ENCODE peak calls at places on chromosomes 13 and 19, in five cellular contexts. H, R, K, I and D are unnamed samples.

GRCh38 chr19:3945838-3946237 is 13.0 kb downstream of the NMRK2 start:
- DNase-seq in I (no peak), R (no peak), K (no peak), H (no peak), D (no peak)

GRCh38 chr13:110471833-110472162 is 89.7 kb downstream of the RAB20 start:
- DNase-seq in I (no peak), K (peak), H (no peak), R (peak), D (no peak)

GRCh38 chr13:79723462-79724116 is 242.6 kb downstream of the NDFIP2 start:
- DNase-seq in R (no peak), K (no peak), H (no peak), I (peak), D (no peak)

GRCh38 chr19:3534375-3535234 is 4.4 kb upstream of the TEKTIP1 start:
- DNase-seq in H (no peak), K (no peak), R (no peak), I (no peak), D (no peak)

GRCh38 chr19:50861496-50862286 is 7.0 kb downstream of the KLK3 start:
- DNase-seq in K (no peak), I (no peak), R (no peak), H (no peak), D (no peak)

GRCh38 chr19:54427586-54427985 is 12.3 kb downstream of the TTYH1 start:
- DNase-seq in H (no peak), I (no peak), K (peak), R (no peak), D (no peak)

GRCh38 chr19:409515-410242 is 732 bp upstream of the C2CD4C start:
- DNase-seq in R (no peak), K (peak), H (no peak), I (no peak), D (peak)

GRCh38 chr19:48290341-48290922 is 20.6 kb downstream of the ZNF114 start:
- DNase-seq in H (peak), R (no peak), K (peak), I (no peak), D (peak)

GRCh38 chr13:26075498-26075897 is 23.7 kb upstream of the SHISA2 start:
- DNase-seq in K (no peak), I (no peak), R (no peak), H (no peak), D (no peak)

GRCh38 chr19:47263169-47263560 is 6.8 kb downstream of the CCDC9 start:
- DNase-seq in I (no peak), R (no peak), K (no peak), H (no peak), D (no peak)

GRCh38 chr13:46386996-46387851 is at the start of gene RUBCNL:
- DNase-seq in R (no peak), H (no peak), K (peak), I (no peak), D (no peak)

GRCh38 chr19:10110972-10111317 is 548 bp upstream of the P2RY11 start:
- DNase-seq in R (no peak), K (no peak), I (no peak), H (no peak), D (no peak)

GRCh38 chr19:10112895-10113591 is 1.6 kb downstream of the P2RY11 start:
- DNase-seq in I (peak), H (no peak), R (no peak), K (peak), D (no peak)

GRCh38 chr19:10111405-10111811 is at the start of gene P2RY11:
- DNase-seq in K (peak), R (peak), I (no peak), H (no peak), D (no peak)

GRCh38 chr19:10113592-10113963 is 2.1 kb downstream of the P2RY11 start:
- DNase-seq in H (no peak), R (no peak), I (no peak), K (peak), D (no peak)

DNA sequence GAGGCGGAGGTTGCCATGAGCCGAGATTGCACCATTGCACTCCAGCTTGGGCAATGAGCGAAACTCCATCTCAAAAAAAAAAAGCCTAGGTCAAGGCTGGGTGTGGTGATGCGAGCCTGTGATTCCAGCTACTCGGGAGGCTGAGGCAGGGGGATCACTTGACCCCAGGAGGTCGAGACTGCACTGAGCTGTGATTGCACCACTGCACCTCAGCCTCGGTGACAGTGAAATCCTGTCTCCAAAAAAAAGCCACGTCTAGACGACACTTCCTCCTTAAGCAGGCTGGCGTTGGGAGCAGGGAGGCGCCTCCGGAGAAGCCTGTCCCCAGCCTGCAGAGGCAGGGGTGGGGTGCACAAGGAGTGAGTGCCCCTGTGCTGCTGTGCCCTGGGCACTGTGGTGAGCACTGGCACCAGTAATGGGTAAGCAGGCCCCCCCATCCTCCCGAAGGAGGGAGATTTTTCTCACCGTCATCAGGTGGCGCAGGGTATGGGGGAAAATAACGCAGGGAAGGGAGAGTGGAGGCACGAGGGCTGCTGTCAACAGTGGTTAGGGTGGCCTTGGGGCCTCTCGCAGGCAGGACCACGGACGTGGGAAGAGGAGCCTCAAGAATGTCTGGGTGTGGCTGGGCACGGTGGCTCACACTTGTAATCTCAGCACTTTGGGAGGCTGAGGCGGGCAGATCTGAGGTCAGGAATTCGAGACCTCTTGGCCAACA is 701 bp downstream of the P2RY11 start:
- DNase-seq in I (no peak), R (no peak), K (peak), H (no peak), D (no peak)
- TF ChIP-seq KDM1A in I (no peak), R (no peak), K (no peak), H (no peak), D (no peak)

GRCh38 chr13:63696055-63696454 is 2280.4 kb upstream of the PCDH20 start:
- DNase-seq in R (no peak), I (no peak), H (no peak), K (no peak), D (no peak)

GRCh38 chr13:63684822-63685221 is 2269.2 kb upstream of the PCDH20 start:
- DNase-seq in H (no peak), K (no peak), I (no peak), R (no peak), D (no peak)

GRCh38 chr13:63691474-63691873 is 2275.8 kb upstream of the PCDH20 start:
- DNase-seq in R (no peak), I (no peak), K (no peak), H (no peak), D (no peak)

GRCh38 chr13:63693696-63694095 is 2278.0 kb upstream of the PCDH20 start:
- DNase-seq in I (no peak), K (no peak), H (no peak), R (no peak), D (no peak)

DNA sequence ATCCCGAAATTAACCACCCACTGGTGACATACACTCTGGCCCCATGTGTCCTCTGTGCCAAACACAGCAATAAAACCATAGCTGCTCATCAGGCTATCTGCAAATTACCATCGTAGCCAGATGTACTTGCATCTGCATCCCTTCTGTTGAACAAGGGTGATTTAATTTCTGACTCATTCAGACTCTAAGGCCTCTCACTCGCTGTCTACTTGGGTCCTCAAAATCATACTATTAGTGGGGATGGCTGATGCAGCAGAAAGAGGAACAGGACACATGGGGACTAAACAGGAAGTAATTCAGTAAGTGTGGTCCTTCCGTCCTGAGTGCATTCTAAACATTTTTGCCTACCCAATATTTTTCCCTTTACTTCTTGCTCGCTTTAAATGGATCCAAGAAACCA is 2275.0 kb upstream of the PCDH20 start:
- DNase-seq in I (no peak), R (no peak), H (no peak), K (no peak), D (no peak)
- H3K27ac ChIP-seq in I (no peak), R (no peak), H (no peak), K (no peak), D (no peak)

GRCh38 chr13:38008636-38009035 is 139.1 kb upstream of the TRPC4 start:
- DNase-seq in R (no peak), I (no peak), H (no peak), K (no peak), D (no peak)
- TF ChIP-seq CEBPB in R (no peak), I (no peak), H (no peak), K (no peak), D (no peak)

DNA sequence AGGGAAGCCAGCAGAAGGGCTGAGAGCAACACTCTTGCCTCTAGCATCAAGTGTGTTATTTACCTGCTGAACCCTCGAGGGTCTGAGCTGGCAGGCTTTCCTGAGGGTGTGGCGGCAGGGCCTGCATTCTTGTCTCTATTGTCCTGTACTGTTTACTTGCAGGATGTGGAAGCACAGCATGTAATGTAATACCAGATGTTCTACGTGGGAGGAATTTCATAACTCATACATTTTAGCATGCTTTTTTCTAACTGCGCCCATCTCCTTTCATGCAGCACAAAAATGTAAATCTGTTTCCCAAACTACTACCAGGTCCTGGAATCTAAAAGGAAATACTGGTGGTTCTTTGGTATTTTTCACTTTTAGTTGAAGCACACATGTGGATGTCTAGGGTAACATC is 153.1 kb downstream of the RGCC start:
- DNase-seq in H (no peak), R (no peak), I (peak), K (no peak), D (no peak)
- TF ChIP-seq KDM1A in H (no peak), R (no peak), I (no peak), K (no peak), D (no peak)

DNA sequence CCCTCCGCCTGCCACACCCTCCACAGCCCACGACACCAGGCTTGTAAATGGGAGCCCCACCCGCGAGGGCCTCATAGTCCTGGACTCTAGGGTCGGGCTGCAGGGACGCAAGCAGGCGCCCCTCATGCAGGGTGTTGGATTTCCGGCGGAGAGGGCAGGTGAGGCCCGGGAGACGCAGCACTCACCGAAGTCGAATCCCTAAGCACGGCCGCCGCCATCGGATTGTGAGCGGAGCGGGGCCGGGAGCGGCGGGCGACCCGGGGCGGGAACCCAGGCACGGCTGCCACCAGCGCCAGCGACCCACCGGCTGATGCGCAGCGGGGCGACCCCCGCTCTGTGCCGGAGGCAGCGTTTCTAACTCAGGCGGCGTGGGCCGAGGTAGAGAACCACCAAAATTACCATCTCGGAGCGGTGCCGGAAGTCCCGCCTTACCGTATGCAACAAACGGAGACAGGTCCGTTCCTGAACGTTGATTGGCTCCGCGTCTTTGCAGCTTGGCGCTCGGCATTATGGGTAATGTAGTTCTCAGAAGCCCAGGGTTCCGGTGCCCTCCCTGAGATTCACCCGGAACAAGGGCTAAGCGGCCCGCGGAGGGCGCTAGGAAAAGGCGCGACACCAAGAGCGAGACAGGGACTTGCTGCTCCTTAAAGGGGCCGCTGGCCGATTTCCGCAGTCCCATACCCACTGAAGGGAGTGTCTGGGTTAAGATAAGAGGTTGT is at the start of gene ZNF416:
- DNase-seq in K (peak), R (peak), I (peak), H (peak), D (peak)
- H3K27ac ChIP-seq in K (peak), R (peak), I (no peak), H (peak), D (peak)

GRCh38 chr19:30020189-30020588 is 78.2 kb downstream of the URI1 start:
- DNase-seq in K (no peak), H (no peak), I (no peak), R (no peak), D (no peak)

GRCh38 chr19:30022659-30023058 is 80.6 kb downstream of the URI1 start:
- DNase-seq in I (no peak), R (no peak), K (no peak), H (no peak), D (no peak)

GRCh38 chr19:30014770-30015169 is 72.7 kb downstream of the URI1 start:
- DNase-seq in R (no peak), K (no peak), H (no peak), I (no peak), D (no peak)

DNA sequence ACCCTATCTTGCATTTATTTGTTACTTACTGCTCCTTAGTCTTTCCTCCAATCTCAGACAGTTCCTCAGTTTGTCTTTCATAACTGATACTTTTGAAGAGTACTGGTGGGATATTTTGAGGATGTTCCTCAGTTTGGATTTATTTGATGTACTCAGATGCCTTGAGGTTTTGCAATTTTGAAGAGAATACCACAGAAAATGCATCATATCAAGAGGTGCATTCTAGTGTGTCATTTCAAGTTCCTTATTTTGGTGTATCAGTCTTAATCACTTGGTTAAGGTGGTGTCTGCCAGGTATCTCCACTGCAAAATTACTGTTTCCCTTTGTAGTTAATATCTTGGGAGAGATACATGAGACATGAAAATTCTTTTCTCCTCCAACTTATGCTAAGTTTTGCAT is 75.1 kb downstream of the URI1 start:
- DNase-seq in I (no peak), H (no peak), K (no peak), R (peak), D (no peak)
- TF ChIP-seq CEBPB in I (no peak), H (no peak), K (no peak), R (no peak), D (no peak)

DNA sequence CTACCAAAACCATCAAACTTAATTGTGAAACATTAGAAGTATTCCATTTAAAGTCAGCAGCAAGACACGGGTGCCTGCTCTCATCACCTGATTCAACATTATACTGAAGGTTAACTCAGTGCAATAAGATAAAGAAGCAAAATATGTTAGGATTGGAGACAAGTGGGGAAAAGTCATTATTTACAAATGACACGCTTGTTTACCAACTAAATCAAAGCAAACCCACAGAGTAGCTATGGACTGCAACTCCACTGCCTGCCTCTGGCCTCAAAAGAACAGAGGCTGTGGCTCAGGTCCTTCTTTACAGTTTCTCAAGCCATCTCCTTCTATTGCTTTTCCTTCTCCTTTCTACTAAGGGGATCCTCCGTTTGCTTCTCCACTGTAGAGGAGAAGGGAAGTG is 21.0 kb upstream of the ATP12A start:
- DNase-seq in I (no peak), R (no peak), H (no peak), K (no peak), D (no peak)
- TF ChIP-seq KDM1A in I (no peak), R (no peak), H (no peak), K (no peak), D (no peak)

DNA sequence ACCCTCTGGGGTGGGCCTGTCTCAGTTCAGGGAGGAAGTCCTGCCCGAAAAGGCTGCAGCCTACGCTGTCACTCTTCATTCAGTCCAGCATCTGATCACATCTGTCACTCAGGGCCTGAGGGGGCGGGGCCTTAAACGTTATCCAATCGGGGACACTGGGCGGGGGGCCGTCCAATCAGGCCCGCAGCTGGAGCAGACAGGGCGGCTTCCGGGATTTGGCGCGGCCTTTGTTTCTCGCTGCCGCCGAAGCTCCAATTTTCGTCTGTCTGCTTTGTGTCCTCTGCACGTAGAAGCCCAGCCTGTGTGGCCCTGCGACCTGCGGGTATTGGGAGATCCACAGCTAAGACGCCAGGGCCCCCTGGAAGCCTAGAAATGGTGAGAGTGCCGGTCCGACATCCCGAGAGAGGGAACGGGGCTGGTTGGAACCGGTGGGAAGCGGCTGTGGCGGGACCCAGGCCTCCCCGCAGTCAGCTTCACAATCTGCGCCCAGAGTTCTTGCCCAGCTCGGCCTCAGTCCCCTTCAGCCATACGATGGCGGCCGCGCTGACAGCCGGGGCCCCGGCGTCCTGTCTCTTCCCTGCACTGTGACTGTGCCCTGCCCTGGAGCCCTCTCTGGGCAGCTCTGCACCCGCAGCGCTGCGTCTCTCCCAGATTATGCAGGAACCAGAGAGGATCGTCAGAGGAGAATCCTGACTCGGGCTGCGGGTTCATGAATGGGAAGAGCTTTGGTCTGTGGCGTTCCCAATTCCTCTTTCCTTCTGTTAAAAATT is at the start of gene ZNF730:
- DNase-seq in R (peak), K (peak), I (no peak), H (peak), D (no peak)
- H3K27ac ChIP-seq in R (no peak), K (peak), I (no peak), H (peak), D (no peak)

DNA sequence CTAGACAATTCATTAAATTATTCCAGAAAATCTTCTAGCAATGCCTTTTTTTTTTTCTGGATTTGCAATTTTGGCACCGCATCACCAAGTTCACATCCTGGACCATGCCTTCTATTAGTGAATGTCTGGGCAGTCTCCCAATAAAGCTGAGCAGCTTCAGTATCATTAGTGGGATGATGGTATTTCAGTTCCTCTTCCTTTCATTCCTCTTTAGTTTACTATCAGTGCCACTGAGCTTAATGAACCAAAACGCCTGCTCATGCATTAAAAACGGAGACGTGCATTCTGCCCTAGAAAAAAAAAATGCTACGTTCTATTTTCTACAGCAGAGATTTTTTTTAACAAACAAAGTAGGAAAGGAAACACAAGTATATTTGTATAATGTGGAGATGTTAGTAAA is 343.0 kb downstream of the PCDH9 start:
- DNase-seq in I (no peak), R (peak), K (no peak), H (no peak), D (no peak)
- TF ChIP-seq CEBPB in I (no peak), R (no peak), K (no peak), H (no peak), D (no peak)